ENCODE peak calls at places on chromosomes 2 and 18, in seven cellular contexts. One of them, this sample, is unnamed.

GRCh38 chr2:235314371-235314915 is 179.4 kb upstream of the AGAP1 start:
- DNase-seq in AG08395: no peak
- DNase-seq in upper lobe of right lung: no peak
- DNase-seq in HEK293T: no peak
- DNase-seq in anterior cingulate cortex: no peak
- DNase-seq in fibroblast of the conjunctiva: no peak
- DNase-seq in NCI-H748 treated with DMSO at 0.1 percent for 48 hours: no peak
- DNase-seq in this sample: no peak

GRCh38 chr2:46225730-46226129 is 71.5 kb upstream of the EPAS1 start:
- DNase-seq in AG08395: no peak
- DNase-seq in upper lobe of right lung: no peak
- DNase-seq in HEK293T: no peak
- DNase-seq in anterior cingulate cortex: no peak
- DNase-seq in fibroblast of the conjunctiva: no peak
- DNase-seq in NCI-H748 treated with DMSO at 0.1 percent for 48 hours: no peak
- DNase-seq in this sample: no peak

GRCh38 chr2:79941172-79941571 is 363.4 kb downstream of the LRRTM1 start:
- DNase-seq in AG08395: no peak
- DNase-seq in upper lobe of right lung: no peak
- DNase-seq in HEK293T: no peak
- DNase-seq in anterior cingulate cortex: no peak
- DNase-seq in fibroblast of the conjunctiva: no peak
- DNase-seq in NCI-H748 treated with DMSO at 0.1 percent for 48 hours: no peak
- DNase-seq in this sample: no peak

GRCh38 chr2:217687771-217688170 is 315.0 kb downstream of the TNS1 start:
- DNase-seq in AG08395: no peak
- DNase-seq in upper lobe of right lung: no peak
- DNase-seq in HEK293T: no peak
- DNase-seq in anterior cingulate cortex: no peak
- DNase-seq in fibroblast of the conjunctiva: no peak
- DNase-seq in NCI-H748 treated with DMSO at 0.1 percent for 48 hours: no peak
- DNase-seq in this sample: no peak

GRCh38 chr2:174597347-174598047 is at the start of gene WIPF1:
- DNase-seq in AG08395: peak
- DNase-seq in upper lobe of right lung: no peak
- DNase-seq in HEK293T: no peak
- DNase-seq in anterior cingulate cortex: no peak
- DNase-seq in fibroblast of the conjunctiva: no peak
- DNase-seq in NCI-H748 treated with DMSO at 0.1 percent for 48 hours: no peak
- DNase-seq in this sample: no peak

GRCh38 chr2:168119519-168120141 is 127.8 kb downstream of the STK39 start:
- DNase-seq in AG08395: peak
- DNase-seq in upper lobe of right lung: no peak
- DNase-seq in HEK293T: peak
- DNase-seq in anterior cingulate cortex: peak
- DNase-seq in fibroblast of the conjunctiva: peak
- DNase-seq in NCI-H748 treated with DMSO at 0.1 percent for 48 hours: peak
- DNase-seq in this sample: no peak

GRCh38 chr18:70503060-70503459 is 214.2 kb downstream of the SOCS6 start:
- DNase-seq in AG08395: no peak
- DNase-seq in upper lobe of right lung: no peak
- DNase-seq in HEK293T: no peak
- DNase-seq in anterior cingulate cortex: no peak
- DNase-seq in fibroblast of the conjunctiva: no peak
- DNase-seq in NCI-H748 treated with DMSO at 0.1 percent for 48 hours: no peak
- DNase-seq in this sample: no peak

GRCh38 chr2:63827749-63828148 is 13.9 kb upstream of the UGP2 start:
- DNase-seq in AG08395: peak
- DNase-seq in upper lobe of right lung: no peak
- DNase-seq in HEK293T: no peak
- DNase-seq in anterior cingulate cortex: no peak
- DNase-seq in fibroblast of the conjunctiva: peak
- DNase-seq in NCI-H748 treated with DMSO at 0.1 percent for 48 hours: no peak
- DNase-seq in this sample: peak

GRCh38 chr2:236935131-236935530 is 150.6 kb upstream of the COPS8 start:
- DNase-seq in AG08395: no peak
- DNase-seq in upper lobe of right lung: no peak
- DNase-seq in HEK293T: no peak
- DNase-seq in anterior cingulate cortex: no peak
- DNase-seq in fibroblast of the conjunctiva: no peak
- DNase-seq in NCI-H748 treated with DMSO at 0.1 percent for 48 hours: no peak
- DNase-seq in this sample: no peak

GRCh38 chr18:22613058-22613690 is 195.5 kb upstream of the CTAGE1 start:
- DNase-seq in AG08395: no peak
- DNase-seq in upper lobe of right lung: peak
- DNase-seq in HEK293T: no peak
- DNase-seq in anterior cingulate cortex: no peak
- DNase-seq in fibroblast of the conjunctiva: no peak
- DNase-seq in NCI-H748 treated with DMSO at 0.1 percent for 48 hours: no peak
- DNase-seq in this sample: no peak

GRCh38 chr2:199936554-199936953 is 18.7 kb downstream of the TYW5 start:
- DNase-seq in AG08395: no peak
- DNase-seq in upper lobe of right lung: no peak
- DNase-seq in HEK293T: no peak
- DNase-seq in anterior cingulate cortex: no peak
- DNase-seq in fibroblast of the conjunctiva: no peak
- DNase-seq in NCI-H748 treated with DMSO at 0.1 percent for 48 hours: no peak
- DNase-seq in this sample: no peak

GRCh38 chr2:119914266-119914665 is 98.6 kb upstream of the EPB41L5 start:
- DNase-seq in AG08395: peak
- DNase-seq in upper lobe of right lung: no peak
- DNase-seq in HEK293T: no peak
- DNase-seq in anterior cingulate cortex: no peak
- DNase-seq in fibroblast of the conjunctiva: no peak
- DNase-seq in NCI-H748 treated with DMSO at 0.1 percent for 48 hours: no peak
- DNase-seq in this sample: no peak

GRCh38 chr18:44178476-44178875 is 502.2 kb upstream of the SETBP1 start:
- DNase-seq in AG08395: no peak
- DNase-seq in upper lobe of right lung: no peak
- DNase-seq in HEK293T: no peak
- DNase-seq in anterior cingulate cortex: no peak
- DNase-seq in fibroblast of the conjunctiva: no peak
- DNase-seq in NCI-H748 treated with DMSO at 0.1 percent for 48 hours: no peak
- DNase-seq in this sample: peak

GRCh38 chr2:239161711-239162140 is 239.1 kb downstream of the HDAC4 start:
- DNase-seq in AG08395: no peak
- DNase-seq in upper lobe of right lung: peak
- DNase-seq in HEK293T: no peak
- DNase-seq in anterior cingulate cortex: no peak
- DNase-seq in fibroblast of the conjunctiva: no peak
- DNase-seq in NCI-H748 treated with DMSO at 0.1 percent for 48 hours: no peak
- DNase-seq in this sample: peak

GRCh38 chr18:23169683-23170082 is 34.4 kb downstream of the CABLES1 start:
- DNase-seq in AG08395: no peak
- DNase-seq in upper lobe of right lung: no peak
- DNase-seq in HEK293T: no peak
- DNase-seq in anterior cingulate cortex: peak
- DNase-seq in fibroblast of the conjunctiva: no peak
- DNase-seq in NCI-H748 treated with DMSO at 0.1 percent for 48 hours: no peak
- DNase-seq in this sample: no peak

GRCh38 chr2:202067589-202067988 is 5.5 kb upstream of the KIAA2012 start:
- DNase-seq in AG08395: no peak
- DNase-seq in upper lobe of right lung: no peak
- DNase-seq in HEK293T: no peak
- DNase-seq in anterior cingulate cortex: no peak
- DNase-seq in fibroblast of the conjunctiva: no peak
- DNase-seq in NCI-H748 treated with DMSO at 0.1 percent for 48 hours: no peak
- DNase-seq in this sample: no peak

GRCh38 chr2:158936978-158937377 is 31.5 kb upstream of the TANC1 start:
- DNase-seq in AG08395: peak
- DNase-seq in upper lobe of right lung: no peak
- DNase-seq in HEK293T: no peak
- DNase-seq in anterior cingulate cortex: peak
- DNase-seq in fibroblast of the conjunctiva: peak
- DNase-seq in NCI-H748 treated with DMSO at 0.1 percent for 48 hours: no peak
- DNase-seq in this sample: peak

GRCh38 chr2:237911363-237912017 is 52.1 kb downstream of the RAMP1 start:
- DNase-seq in AG08395: no peak
- DNase-seq in upper lobe of right lung: no peak
- DNase-seq in HEK293T: no peak
- DNase-seq in anterior cingulate cortex: no peak
- DNase-seq in fibroblast of the conjunctiva: no peak
- DNase-seq in NCI-H748 treated with DMSO at 0.1 percent for 48 hours: no peak
- DNase-seq in this sample: no peak

GRCh38 chr2:25672500-25673169 is 742 bp downstream of the DTNB start:
- DNase-seq in AG08395: peak
- DNase-seq in upper lobe of right lung: peak
- DNase-seq in HEK293T: peak
- DNase-seq in anterior cingulate cortex: peak
- DNase-seq in fibroblast of the conjunctiva: no peak
- DNase-seq in NCI-H748 treated with DMSO at 0.1 percent for 48 hours: peak
- DNase-seq in this sample: peak

GRCh38 chr2:76478636-76479035 is 767.9 kb upstream of the GCFC2 start:
- DNase-seq in AG08395: no peak
- DNase-seq in upper lobe of right lung: no peak
- DNase-seq in HEK293T: no peak
- DNase-seq in anterior cingulate cortex: no peak
- DNase-seq in fibroblast of the conjunctiva: no peak
- DNase-seq in NCI-H748 treated with DMSO at 0.1 percent for 48 hours: peak
- DNase-seq in this sample: no peak

GRCh38 chr2:152415811-152416210 is 80.8 kb downstream of the FMNL2 start:
- DNase-seq in AG08395: no peak
- DNase-seq in upper lobe of right lung: no peak
- DNase-seq in HEK293T: no peak
- DNase-seq in anterior cingulate cortex: no peak
- DNase-seq in fibroblast of the conjunctiva: no peak
- DNase-seq in NCI-H748 treated with DMSO at 0.1 percent for 48 hours: no peak
- DNase-seq in this sample: no peak

This sample was measured in uterus.